ENCODE peak calls at places on chromosomes 4 and X, in four cellular contexts. E is neural crest cell, D is cardiac muscle cell, O is Calu3. Y is an unnamed sample.

GRCh38 chr4:111494971-111495370 is 650.3 kb upstream of the FAM241A start:
- DNase-seq in O (no peak), E (no peak), D (peak; percentile 42), Y (no peak)

GRCh38 chrX:140149761-140150160 is 184.4 kb upstream of the CXorf66 start:
- DNase-seq in E (no peak), O (no peak), D (no peak), Y (no peak)

GRCh38 chr4:97153042-97153441 is 990.2 kb downstream of the STPG2 start:
- DNase-seq in D (peak; percentile 27), O (no peak), E (no peak), Y (no peak)

GRCh38 chr4:72194046-72194445 is 162.2 kb downstream of the NPFFR2 start:
- DNase-seq in O (no peak), D (no peak), E (no peak), Y (no peak)

GRCh38 chr4:4942658-4943057 is 76.6 kb downstream of the CYTL1 start:
- DNase-seq in O (no peak), E (no peak), D (no peak), Y (no peak)

GRCh38 chrX:5898463-5898862 is 330.2 kb downstream of the NLGN4X start:
- DNase-seq in D (no peak), E (no peak), O (no peak), Y (no peak)

GRCh38 chr4:73718375-73719373 is 21.7 kb upstream of the CXCL8 start:
- DNase-seq in E (no peak), O (no peak), D (no peak), Y (no peak)

GRCh38 chr4:67634741-67635140 is 66.2 kb downstream of the UBA6 start:
- DNase-seq in E (no peak), D (no peak), O (no peak), Y (no peak)

GRCh38 chrX:44245730-44246129 is 97.7 kb downstream of the EFHC2 start:
- DNase-seq in D (no peak), O (no peak), E (no peak), Y (no peak)

GRCh38 chr4:955161-955921 is 18.0 kb downstream of the DGKQ start:
- DNase-seq in E (no peak), D (no peak), O (no peak), Y (no peak)

GRCh38 chr4:133839326-133839725 is 362.3 kb downstream of the PABPC4L start:
- DNase-seq in O (no peak), D (peak; percentile 12), E (no peak), Y (no peak)

GRCh38 chr4:82984459-82984858 is 26.2 kb downstream of the LIN54 start:
- DNase-seq in O (no peak), E (no peak), D (peak; percentile 22), Y (no peak)

GRCh38 chr4:14596904-14597303 is 405.4 kb upstream of the CPEB2 start:
- DNase-seq in D (no peak), O (no peak), E (no peak), Y (no peak)

GRCh38 chrX:29992083-29992482 is 223.3 kb upstream of the MAGEB2 start:
- DNase-seq in E (no peak), O (no peak), D (no peak), Y (no peak)

GRCh38 chrX:14934423-14934822 is 61.2 kb downstream of the MOSPD2 start:
- DNase-seq in O (no peak), D (no peak), E (no peak), Y (no peak)

GRCh38 chr4:174591243-174592021 is 69.1 kb upstream of the HPGD start:
- DNase-seq in O (no peak), E (no peak), D (no peak), Y (no peak)

GRCh38 chr4:169286562-169287301 is 16.0 kb upstream of the SH3RF1 start:
- DNase-seq in E (no peak), O (no peak), D (peak; percentile 14), Y (no peak)

GRCh38 chrX:101417981-101418841 is 10.2 kb downstream of the HNRNPH2 start:
- DNase-seq in E (peak; percentile 56), O (peak; percentile 23), D (peak; percentile 48), Y (peak; percentile 77)

GRCh38 chr4:2833671-2834000 is 10.0 kb upstream of the ADD1 start:
- DNase-seq in O (no peak), E (no peak), D (no peak), Y (no peak)

GRCh38 chr4:155972098-155972497 is 18.4 kb upstream of the CTSO start:
- DNase-seq in O (peak; percentile 22), D (peak; percentile 57), E (no peak), Y (no peak)

GRCh38 chr4:180828455-180829018 is 1414.7 kb upstream of the TENM3 start:
- DNase-seq in E (peak; percentile 48), O (peak; percentile 21), D (peak; percentile 86), Y (no peak)

GRCh38 chr4:188619456-188620149 is 480.4 kb downstream of the TRIML1 start:
- DNase-seq in D (no peak), E (no peak), O (no peak), Y (no peak)

GRCh38 chrX:153463031-153463430 is 7.3 kb downstream of the HAUS7 start:
- DNase-seq in D (no peak), O (no peak), E (no peak), Y (no peak)

GRCh38 chr4:81260443-81261102 is 45.6 kb upstream of the PRKG2 start:
- DNase-seq in E (peak; percentile 2), O (no peak), D (peak; percentile 14), Y (no peak)

GRCh38 chr4:117157360-117157759 is 72.0 kb upstream of the TRAM1L1 start:
- DNase-seq in E (no peak), O (no peak), D (no peak), Y (no peak)

GRCh38 chrX:23559975-23560374 is 107.3 kb upstream of the PRDX4 start:
- DNase-seq in E (no peak), O (no peak), D (no peak), Y (no peak)

GRCh38 chrX:23557070-23557469 is 110.2 kb upstream of the PRDX4 start:
- DNase-seq in O (no peak), D (peak; percentile 68), E (no peak), Y (no peak)

GRCh38 chrX:23552289-23552688 is 115.0 kb upstream of the PRDX4 start:
- DNase-seq in O (no peak), D (peak; percentile 8), E (no peak), Y (no peak)

GRCh38 chrX:23554304-23554703 is 113.0 kb upstream of the PRDX4 start:
- DNase-seq in D (peak; percentile 60), O (peak; percentile 5), E (no peak), Y (no peak)
- TF ChIP-seq CTCF in D (peak; percentile 52), O (peak; percentile 22), E (peak; percentile 85), Y (peak; percentile 52)

DNA sequence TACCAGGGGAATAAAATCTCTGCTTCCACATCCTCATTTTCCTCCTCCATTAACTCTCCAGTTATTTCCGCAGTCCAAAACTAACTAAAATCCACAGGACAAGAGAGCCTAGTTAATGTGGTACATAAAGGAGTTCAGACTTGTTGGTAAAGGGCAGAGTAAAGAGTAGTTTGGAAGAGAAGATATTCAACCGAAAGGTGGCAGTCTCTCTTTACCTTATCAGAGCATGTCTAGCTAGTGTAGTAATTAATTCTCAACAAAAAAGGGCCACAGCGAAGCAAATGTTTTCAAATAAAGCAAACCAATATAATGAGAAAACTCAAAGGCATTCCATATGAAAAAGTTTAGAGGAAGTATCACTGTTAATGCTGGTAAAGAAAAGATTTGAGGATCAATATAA is 286.5 kb downstream of the GLUD2 start:
- DNase-seq in O (no peak), D (no peak), E (no peak), Y (no peak)
- TF ChIP-seq CTCF in O (no peak), D (no peak), E (no peak), Y (no peak)

DNA sequence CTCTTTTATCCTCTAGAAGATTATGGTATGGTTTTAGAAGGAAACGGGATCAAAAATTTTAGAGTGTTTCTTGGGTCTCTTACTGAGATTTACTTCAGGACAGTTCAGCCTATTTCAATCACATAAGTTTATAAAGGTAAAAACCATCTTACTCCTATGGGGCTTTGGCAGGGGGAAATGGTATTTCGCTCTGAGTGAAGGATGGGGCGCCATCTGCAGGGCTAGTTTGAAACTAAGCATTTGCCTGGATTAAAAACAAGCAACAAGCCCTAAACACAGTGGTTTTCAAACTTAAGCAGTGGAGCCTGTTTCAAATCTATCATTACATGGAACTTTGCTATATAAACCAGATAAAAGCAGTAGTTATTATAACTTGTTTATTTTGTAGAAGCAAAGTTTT is 361.5 kb upstream of the FMR1 start:
- DNase-seq in D (no peak), E (peak; percentile 40), O (no peak), Y (peak; percentile 53)
- TF ChIP-seq CTCF in D (no peak), E (peak; percentile 63), O (no peak), Y (peak; percentile 61)

DNA sequence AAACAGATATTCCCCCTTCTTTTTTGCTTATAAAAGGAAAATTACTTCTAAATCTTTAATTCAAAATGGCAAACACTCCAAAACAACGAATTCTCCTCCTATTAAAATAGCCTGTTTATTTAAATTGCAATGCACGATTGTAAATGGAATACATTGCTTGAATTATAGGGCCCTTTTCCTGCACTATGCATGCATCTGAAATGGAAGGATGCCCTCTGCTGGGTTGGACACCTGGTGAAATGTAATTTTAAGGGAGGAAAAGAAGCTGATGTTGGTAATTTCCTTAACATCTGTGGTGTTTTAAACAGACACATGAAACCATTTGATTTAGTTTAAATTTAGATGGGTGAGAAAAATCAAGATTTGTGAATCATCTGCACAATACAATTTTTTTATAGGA is 72.8 kb downstream of the GRXCR1 start:
- DNase-seq in D (no peak), O (no peak), E (no peak), Y (no peak)
- TF ChIP-seq CTCF in D (no peak), O (no peak), E (peak; percentile 46), Y (peak; percentile 19)

DNA sequence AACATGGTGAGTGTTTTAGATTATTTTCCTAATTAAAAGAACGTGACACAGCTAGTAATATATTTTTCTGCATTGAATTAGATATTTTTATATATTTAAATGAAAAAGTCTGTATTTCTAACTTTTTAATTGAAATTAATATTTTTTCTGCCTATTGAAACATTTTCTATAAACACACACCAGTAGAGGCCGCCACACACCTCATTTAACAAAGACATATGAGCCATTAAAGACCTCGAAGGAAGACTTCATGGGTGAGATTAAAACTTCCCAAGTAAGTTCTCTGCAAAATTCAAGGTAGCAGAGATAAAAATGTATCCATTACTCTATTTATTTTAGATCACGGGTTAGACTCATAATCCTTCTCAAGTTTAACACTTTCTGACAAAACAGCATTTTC is 8.3 kb downstream of the SLITRK2 start:
- DNase-seq in D (peak; percentile 0), E (no peak), O (peak; percentile 4), Y (no peak)
- TF ChIP-seq CTCF in D (peak; percentile 5), E (peak; percentile 65), O (no peak), Y (peak; percentile 48)

Y was measured in glutamatergic neuron.